ENCODE peak calls at places on chromosomes 12 and 14, in six cellular contexts. Y, C, E, W, A and P are unnamed samples.

GRCh38 chr14:69657961-69658360 is 46.6 kb downstream of the SUSD6 start:
- DNase-seq in W (no peak), Y (no peak), A (no peak), E (no peak), C (no peak), P (no peak)

GRCh38 chr12:15435597-15435996 is 113.3 kb downstream of the PTPRO start:
- DNase-seq in W (no peak), E (no peak), C (no peak), A (no peak), Y (no peak), P (no peak)

GRCh38 chr14:102316048-102316745 is 3.3 kb upstream of the ZNF839 start:
- DNase-seq in W (peak), C (no peak), E (no peak), Y (no peak), A (no peak), P (peak)

GRCh38 chr12:90262261-90262660 is 553.6 kb upstream of the ATP2B1 start:
- DNase-seq in A (no peak), C (no peak), W (no peak), Y (no peak), E (no peak), P (no peak)

GRCh38 chr12:89525002-89525823 is 617 bp upstream of the GALNT4 start:
- DNase-seq in Y (peak), A (peak), C (peak), E (no peak), W (peak), P (peak)

GRCh38 chr14:92619671-92620437 is 106.3 kb downstream of the RIN3 start:
- DNase-seq in C (no peak), Y (no peak), A (no peak), E (no peak), W (no peak), P (no peak)

GRCh38 chr12:111446044-111446581 is 40.4 kb downstream of the SH2B3 start:
- DNase-seq in A (no peak), Y (no peak), W (no peak), C (no peak), E (no peak), P (peak)

GRCh38 chr14:68482772-68483395 is 310.0 kb downstream of the ZFP36L1 start:
- DNase-seq in E (no peak), A (no peak), C (no peak), W (no peak), Y (no peak), P (no peak)

GRCh38 chr14:50560929-50561280 is 960 bp downstream of the ATL1 start:
- DNase-seq in W (peak), E (peak), A (peak), C (peak), Y (peak), P (peak)

GRCh38 chr12:69266045-69266635 is 26.8 kb downstream of the CPSF6 start:
- DNase-seq in C (no peak), E (no peak), Y (no peak), A (no peak), W (peak), P (no peak)

GRCh38 chr12:54173066-54173726 is 15.6 kb downstream of the SMUG1 start:
- DNase-seq in W (no peak), Y (no peak), C (peak), A (peak), E (no peak), P (peak)

GRCh38 chr12:117507547-117507946 is 146.1 kb upstream of the NOS1 start:
- DNase-seq in E (no peak), C (no peak), Y (no peak), A (no peak), W (no peak), P (no peak)